ENCODE peak calls at places on chromosomes 1 and 21, in seven cellular contexts. Z is effector memory CD8-positive, alpha-beta T cell; S is amniotic stem cell; J is amygdala; X is Calu3; L is DMS 273 treated with DMSO at 0.1 percent for 48 hours; C is globus pallidus. P is an unnamed sample.

GRCh38 chr1:32592953-32593352 is 53.7 kb downstream of the ZBTB8A start:
- DNase-seq in S (no peak), C (no peak), Z (no peak), X (no peak), L (no peak), J (no peak), P (no peak)

GRCh38 chr21:42269382-42269781 is 45.8 kb downstream of the TFF3 start:
- DNase-seq in Z (no peak), J (no peak), S (no peak), L (no peak), X (no peak), C (no peak), P (no peak)

GRCh38 chr1:110380667-110381283 is 10.1 kb downstream of the SLC16A4 start:
- DNase-seq in X (no peak), C (no peak), L (no peak), Z (no peak), J (no peak), S (no peak), P (no peak)

GRCh38 chr21:17693801-17694200 is 81.1 kb upstream of the BTG3 start:
- DNase-seq in S (no peak), Z (no peak), J (no peak), L (no peak), C (no peak), X (no peak), P (no peak)

GRCh38 chr21:36310016-36310415 is 10.0 kb upstream of the MORC3 start:
- DNase-seq in J (no peak), S (no peak), X (no peak), L (no peak), Z (no peak), C (no peak), P (no peak)

GRCh38 chr21:23951251-23951650 is 1656.0 kb downstream of the MRPL39 start:
- DNase-seq in J (no peak), S (no peak), L (no peak), Z (no peak), X (no peak), C (no peak), P (no peak)

GRCh38 chr1:205056188-205056611 is 13.2 kb downstream of the CNTN2 start:
- DNase-seq in X (no peak), Z (no peak), S (no peak), L (no peak), C (peak), J (no peak), P (no peak)

GRCh38 chr1:156959414-156959813 is 39.0 kb downstream of the LRRC71 start:
- DNase-seq in S (no peak), Z (no peak), L (no peak), X (no peak), J (no peak), C (no peak), P (no peak)

GRCh38 chr1:87795615-87796337 is 467.1 kb downstream of the LMO4 start:
- DNase-seq in S (no peak), C (no peak), J (no peak), L (no peak), X (peak), Z (no peak), P (no peak)

GRCh38 chr1:41799723-41800122 is 119.0 kb downstream of the HIVEP3 start:
- DNase-seq in Z (no peak), L (no peak), C (no peak), J (no peak), X (no peak), S (no peak), P (no peak)

GRCh38 chr1:214002472-214002871 is 14.7 kb downstream of the PROX1 start:
- DNase-seq in L (peak), S (no peak), Z (no peak), X (no peak), C (peak), J (no peak), P (no peak)

GRCh38 chr1:12135612-12136011 is 31.2 kb upstream of the TNFRSF1B start:
- DNase-seq in C (no peak), J (no peak), X (no peak), Z (no peak), L (no peak), S (no peak), P (no peak)

GRCh38 chr1:99171126-99171813 is 93.0 kb upstream of the PLPPR4 start:
- DNase-seq in Z (no peak), L (no peak), J (no peak), S (no peak), X (peak), C (no peak), P (no peak)

GRCh38 chr1:50637460-50637859 is 214.2 kb upstream of the DMRTA2 start:
- DNase-seq in J (no peak), C (no peak), L (no peak), S (no peak), Z (no peak), X (no peak), P (no peak)

GRCh38 chr1:202976633-202977032 is 9.6 kb upstream of the CYB5R1 start:
- DNase-seq in J (no peak), Z (no peak), X (no peak), L (no peak), S (no peak), C (no peak), P (no peak)

GRCh38 chr1:45007311-45007710 is 3.8 kb downstream of the HECTD3 start:
- DNase-seq in X (no peak), S (no peak), L (no peak), C (no peak), J (no peak), Z (no peak), P (no peak)

GRCh38 chr1:222061711-222062359 is 319.9 kb upstream of the DUSP10 start:
- DNase-seq in J (no peak), Z (no peak), S (no peak), L (no peak), X (no peak), C (peak), P (no peak)

GRCh38 chr1:7633521-7634245 is 137.4 kb upstream of the VAMP3 start:
- DNase-seq in J (no peak), X (no peak), Z (no peak), L (no peak), C (no peak), S (no peak), P (no peak)

GRCh38 chr1:152946651-152947256 is at the start of gene SPRR5:
- DNase-seq in Z (no peak), L (no peak), C (no peak), X (no peak), S (no peak), J (no peak), P (no peak)

GRCh38 chr1:244291171-244291866 is 160.4 kb downstream of the ADSS2 start:
- DNase-seq in C (no peak), X (no peak), S (no peak), Z (no peak), L (no peak), J (no peak), P (no peak)

GRCh38 chr1:78370779-78371482 is 119.8 kb upstream of the PTGFR start:
- DNase-seq in J (no peak), L (no peak), C (no peak), Z (no peak), X (no peak), S (peak), P (no peak)

GRCh38 chr1:229892515-229893117 is 174.4 kb upstream of the GALNT2 start:
- DNase-seq in Z (no peak), J (no peak), S (no peak), X (no peak), L (no peak), C (no peak), P (no peak)

GRCh38 chr1:207259391-207259790 is 62.1 kb upstream of the CD55 start:
- DNase-seq in C (no peak), Z (no peak), J (no peak), S (no peak), L (no peak), X (peak), P (no peak)

GRCh38 chr1:167447521-167448136 is 70.7 kb downstream of the CD247 start:
- DNase-seq in C (no peak), S (no peak), J (no peak), Z (peak), X (peak), L (no peak), P (peak)

GRCh38 chr1:245043617-245043952 is 111.2 kb upstream of the KIF26B start:
- DNase-seq in J (no peak), C (no peak), L (no peak), Z (no peak), S (no peak), X (no peak), P (no peak)

GRCh38 chr1:1207254-1207902 is 986 bp upstream of the TNFRSF18 start:
- DNase-seq in J (no peak), L (no peak), C (no peak), S (no peak), Z (no peak), X (no peak), P (no peak)

GRCh38 chr1:52709016-52709415 is 10.9 kb upstream of the COA7 start:
- DNase-seq in J (no peak), S (no peak), Z (no peak), L (no peak), X (no peak), C (no peak), P (no peak)

GRCh38 chr1:156356262-156356874 is 12.6 kb upstream of the RHBG start:
- DNase-seq in C (no peak), J (no peak), S (no peak), X (no peak), L (no peak), Z (no peak), P (no peak)

GRCh38 chr1:232393010-232393833 is 236.7 kb downstream of the SIPA1L2 start:
- DNase-seq in C (no peak), J (no peak), L (no peak), X (no peak), S (no peak), Z (no peak), P (no peak)

GRCh38 chr1:154434346-154435075 is 29.4 kb downstream of the IL6R start:
- DNase-seq in J (no peak), C (peak), X (no peak), S (no peak), Z (no peak), L (no peak), P (no peak)

GRCh38 chr1:87956072-87956471 is 627.4 kb downstream of the LMO4 start:
- DNase-seq in L (no peak), Z (no peak), X (peak), S (peak), J (no peak), C (peak), P (no peak)

GRCh38 chr1:64476251-64476952 is 6.5 kb downstream of the CACHD1 start:
- DNase-seq in L (no peak), Z (no peak), J (no peak), X (no peak), C (no peak), S (peak), P (no peak)